ENCODE peak calls at places on chromosome 22, in five cellular contexts. K is transverse colon, H is breast epithelium, I is adrenal gland, S is testis. W is an unnamed sample.

GRCh38 chr22:27667121-27667843 is 134.3 kb downstream of the MN1 start:
- DNase-seq in K (no peak), H (no peak), I (peak; percentile 44), S (peak; percentile 81), W (no peak)

GRCh38 chr22:19174106-19175025 is 4.2 kb downstream of the SLC25A1 start:
- DNase-seq in K (no peak), H (no peak), I (peak; percentile 65), S (peak; percentile 38), W (peak; percentile 66)

GRCh38 chr22:33923660-33924246 is 3.5 kb upstream of the LARGE1 start:
- DNase-seq in K (peak; percentile 75), H (no peak), I (peak; percentile 75), S (peak; percentile 88), W (peak; percentile 22)

GRCh38 chr22:41380993-41381328 is 781 bp upstream of the TEF start:
- DNase-seq in K (peak; percentile 74), H (no peak), I (peak; percentile 89), S (peak; percentile 93), W (no peak)

GRCh38 chr22:32509045-32509444 is 34.4 kb downstream of the FBXO7 start:
- DNase-seq in K (no peak), H (no peak), I (no peak), S (no peak), W (no peak)

GRCh38 chr22:21568207-21569075 is 927 bp downstream of the UBE2L3 start:
- DNase-seq in K (peak; percentile 39), H (no peak), I (peak; percentile 54), S (peak; percentile 38), W (peak; percentile 29)

GRCh38 chr22:29328566-29329500 is 13.3 kb upstream of the RASL10A start:
- DNase-seq in K (no peak), H (no peak), I (no peak), S (no peak), W (no peak)

GRCh38 chr22:49906799-49907290 is 11.4 kb downstream of the ALG12 start:
- DNase-seq in K (no peak), H (no peak), I (no peak), S (no peak), W (peak; percentile 20)

GRCh38 chr22:45154383-45154782 is 9.3 kb upstream of the NUP50 start:
- DNase-seq in K (no peak), H (no peak), I (no peak), S (no peak), W (no peak)

GRCh38 chr22:19514831-19515565 is 9.2 kb downstream of the CLDN5 start:
- DNase-seq in K (no peak), H (no peak), I (no peak), S (no peak), W (no peak)

GRCh38 chr22:22030493-22031182 is 48.1 kb upstream of the TOP3B start:
- DNase-seq in K (peak; percentile 37), H (no peak), I (no peak), S (peak; percentile 27), W (no peak)

GRCh38 chr22:27224485-27225364 is 567.3 kb downstream of the MIAT start:
- DNase-seq in K (no peak), H (no peak), I (no peak), S (peak; percentile 58), W (no peak)

GRCh38 chr22:34122064-34122463 is 201.8 kb upstream of the LARGE1 start:
- DNase-seq in K (no peak), H (no peak), I (no peak), S (no peak), W (no peak)

GRCh38 chr22:18024276-18024939 is at the start of gene MICAL3:
- DNase-seq in K (peak; percentile 75), H (peak; percentile 61), I (peak; percentile 62), S (peak; percentile 63), W (peak; percentile 75)

GRCh38 chr22:45805413-45805812 is 133.8 kb downstream of the ATXN10 start:
- DNase-seq in K (no peak), H (no peak), I (no peak), S (no peak), W (no peak)

GRCh38 chr22:45564349-45565030 is 61.8 kb downstream of the FBLN1 start:
- DNase-seq in K (no peak), H (no peak), I (peak; percentile 33), S (no peak), W (no peak)

DNA sequence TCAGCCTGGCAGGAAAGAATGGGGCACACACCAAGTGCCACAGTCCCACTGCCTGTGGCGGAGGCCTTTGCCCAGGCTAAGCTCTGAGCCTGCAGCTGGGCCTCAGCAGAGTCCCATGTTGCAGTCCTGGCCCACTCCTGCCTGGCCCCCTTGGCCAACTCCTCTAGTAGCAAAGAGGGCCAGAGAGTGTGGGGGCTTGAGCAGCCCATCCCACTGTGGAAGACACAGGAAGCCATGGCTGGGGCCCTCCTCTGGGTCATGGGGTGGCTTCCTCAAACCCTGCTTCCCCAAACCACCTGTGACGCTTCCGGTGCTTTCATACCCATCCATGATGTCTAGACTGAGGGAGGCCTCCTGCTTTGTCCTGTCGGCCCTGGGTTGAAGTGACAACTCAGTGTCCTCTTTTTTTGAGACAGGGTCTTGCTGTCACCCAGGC is 5.8 kb downstream of the RPS19BP1 start:
- DNase-seq in K (no peak), H (no peak), I (no peak), S (no peak), W (no peak)
- TF ChIP-seq POLR2A in K (no peak), H (no peak), I (no peak), S (no peak), W (no peak)

DNA sequence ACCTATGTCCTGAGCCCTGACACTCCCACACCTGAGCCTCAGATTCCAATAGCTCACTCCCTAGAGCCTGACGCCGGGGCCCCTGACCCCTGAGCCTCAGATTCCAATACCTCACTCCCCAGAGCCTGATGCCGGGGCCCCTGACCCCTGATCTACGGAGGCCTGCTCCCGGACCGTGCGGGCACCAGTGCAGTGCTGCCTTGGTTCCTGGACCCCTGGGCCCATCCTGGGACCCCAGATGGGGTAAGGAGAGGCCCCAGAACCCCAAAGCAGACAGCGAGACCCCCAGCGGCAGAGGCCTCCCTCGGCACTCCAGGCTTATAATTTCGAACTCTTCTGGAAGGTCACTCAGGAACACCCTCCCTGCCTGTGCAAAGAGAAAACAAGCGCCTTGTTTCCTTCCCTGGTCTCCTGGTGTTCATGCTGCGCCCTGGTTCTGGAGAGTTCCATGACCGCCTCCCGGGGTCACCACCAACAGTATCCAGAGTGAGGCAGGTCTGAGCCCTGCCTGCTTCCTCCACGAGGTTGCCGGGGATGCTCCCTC is 7.5 kb downstream of the SUSD2 start:
- DNase-seq in K (no peak), H (no peak), I (no peak), S (no peak), W (peak; percentile 30)
- H3K4me3 ChIP-seq in K (no peak overlapping the region), H (no peak overlapping the region), I (no peak overlapping the region), S (no peak overlapping the region), W (no peak overlapping the region)

DNA sequence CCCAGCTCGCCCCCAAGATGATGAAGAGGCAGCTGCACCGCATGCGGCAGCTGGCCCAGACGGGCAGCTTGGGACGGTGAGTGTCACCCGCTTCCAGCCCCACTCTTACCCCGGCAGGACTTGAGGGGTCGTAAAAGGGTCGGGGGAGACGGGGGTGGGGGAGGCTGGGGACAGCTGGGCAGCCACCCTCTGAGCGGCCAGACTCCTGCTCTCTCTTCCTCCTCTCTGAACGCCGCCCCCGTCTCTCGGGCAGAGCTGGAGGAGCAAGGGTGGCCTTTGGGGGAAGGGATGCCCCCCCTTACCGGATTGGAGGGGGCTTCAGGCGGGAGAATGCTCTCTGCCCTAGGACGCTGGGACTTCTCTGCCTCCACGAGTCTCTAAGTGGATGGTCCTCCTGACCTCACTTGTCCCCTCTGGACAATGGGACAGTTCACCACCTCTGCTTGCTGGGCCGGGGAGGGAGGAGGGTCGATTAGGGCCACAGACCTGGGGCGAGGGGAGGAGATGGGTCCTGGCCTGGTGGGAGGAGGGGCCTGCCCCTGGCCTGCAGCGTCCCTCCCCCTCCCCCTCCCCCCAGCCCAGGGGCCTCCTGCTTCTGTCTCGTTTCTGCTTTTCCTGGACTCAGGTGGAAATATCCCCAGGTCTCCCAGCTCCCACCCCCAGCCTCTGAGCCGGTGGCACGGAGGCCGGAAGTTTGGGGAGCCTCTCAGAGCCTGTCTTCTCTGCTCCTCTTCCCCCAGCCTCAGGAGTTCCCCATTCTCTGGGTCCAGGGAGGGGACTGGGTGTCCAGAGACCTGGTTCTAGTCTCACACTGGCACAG is 512 bp downstream of the SH3BP1 start:
- DNase-seq in K (peak; percentile 47), H (no peak), I (no peak), S (no peak), W (peak; percentile 46)
- H3K4me1 ChIP-seq in K (peaks cover 51% of the 10 kb centered on the region), H (peaks cover 20% of the 10 kb centered on the region), I (no peaks in the 10 kb centered on the region), S (peaks cover 33% of the 10 kb centered on the region), W (no peaks in the 10 kb centered on the region)

DNA sequence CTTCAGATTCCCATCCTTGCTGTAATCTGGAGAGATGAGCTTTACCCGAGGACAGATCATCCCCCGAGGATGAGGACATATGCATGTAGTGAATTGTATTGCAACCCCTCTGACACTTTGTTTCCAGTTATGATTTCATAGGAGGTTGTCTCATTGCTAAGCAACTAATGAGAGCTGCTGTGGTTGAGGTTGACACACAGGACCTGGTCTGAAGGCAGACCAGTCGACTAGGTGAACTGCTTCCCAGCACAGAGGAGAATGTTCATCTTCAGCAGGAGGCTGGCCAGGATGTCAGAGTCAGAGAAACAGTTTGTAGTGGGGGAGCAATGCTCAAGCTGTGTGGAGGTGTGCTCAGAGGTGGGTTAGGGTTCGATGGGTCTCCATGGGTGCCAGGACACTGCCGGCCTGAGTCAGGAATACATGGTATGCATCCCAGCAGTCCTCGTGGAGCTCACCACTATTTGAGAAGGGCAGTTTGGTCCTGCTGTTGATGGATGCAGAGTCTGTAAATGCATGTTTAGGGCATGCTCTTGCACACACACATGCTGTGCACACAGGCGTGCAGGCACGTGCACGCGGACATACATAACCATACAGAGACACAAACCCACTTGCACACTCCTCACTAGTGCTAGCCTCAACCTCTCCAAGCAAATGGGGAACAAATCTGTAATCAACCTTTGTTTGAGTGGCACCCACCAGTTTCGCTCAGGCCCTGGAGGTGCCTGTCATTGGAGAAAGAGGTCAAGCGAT is 153.7 kb downstream of the TBC1D22A start:
- DNase-seq in K (no peak), H (no peak), I (no peak), S (no peak), W (no peak)
- TF ChIP-seq POLR2A in K (no peak), H (no peak), I (no peak), S (no peak), W (no peak)

GRCh38 chr22:43404673-43405385 is 7.0 kb upstream of the MPPED1 start:
- DNase-seq in K (no peak), H (no peak), I (no peak), S (no peak), W (no peak)
- H3K4me3 ChIP-seq in K (no peak overlapping the region), H (no peak overlapping the region), I (no peak overlapping the region), S (no peak overlapping the region), W (no peak overlapping the region)